ENCODE peak calls at places on chromosomes 5 and 9, in six cellular contexts. W is activated CD4-positive, alpha-beta T cell treated with anti-CD3 and anti-CD28 coated beads for 24 hours; M is activated naive CD8-positive, alpha-beta T cell treated with anti-CD3 and anti-CD28 coated beads for 36 hours; G is NCI-H2171 treated with DMSO at 0.1 percent for 48 hours; B is T-helper 9 cell; S is H9. I is an unnamed sample.

GRCh38 chr9:106897223-106897622 is 34.3 kb downstream of the ZNF462 start:
- DNase-seq in S (no peak), G (no peak), W (no peak), M (no peak), B (no peak), I (no peak)

GRCh38 chr5:34957299-34957698 is 27.9 kb downstream of the DNAJC21 start:
- DNase-seq in G (no peak), W (no peak), S (no peak), M (no peak), B (no peak), I (no peak)

GRCh38 chr9:121350993-121351561 is 19.0 kb downstream of the STOM start:
- DNase-seq in G (peak), B (no peak), M (no peak), S (no peak), W (no peak), I (peak)

GRCh38 chr5:392431-392988 is 50.5 kb upstream of the EXOC3 start:
- DNase-seq in G (no peak), S (peak), M (peak), W (peak), B (peak), I (no peak)

GRCh38 chr5:138748630-138749081 is 4.6 kb upstream of the CTNNA1 start:
- DNase-seq in W (no peak), G (no peak), S (no peak), B (no peak), M (no peak), I (no peak)

GRCh38 chr5:123874600-123875201 is 362.7 kb downstream of the CSNK1G3 start:
- DNase-seq in S (no peak), M (no peak), B (no peak), W (no peak), G (no peak), I (no peak)

GRCh38 chr5:60743511-60744314 is 43.7 kb upstream of the DEPDC1B start:
- DNase-seq in G (no peak), M (no peak), S (no peak), B (no peak), W (no peak), I (no peak)

GRCh38 chr9:115226152-115226551 is 108.2 kb upstream of the TNC start:
- DNase-seq in M (no peak), B (no peak), G (no peak), W (no peak), S (no peak), I (no peak)

GRCh38 chr9:22742401-22742800 is 295.8 kb downstream of the DMRTA1 start:
- DNase-seq in S (no peak), M (no peak), W (no peak), G (no peak), B (no peak), I (no peak)

GRCh38 chr5:126182901-126183695 is 240.1 kb upstream of the GRAMD2B start:
- DNase-seq in G (no peak), W (no peak), S (no peak), M (no peak), B (no peak), I (no peak)

GRCh38 chr5:4716786-4717185 is 423.3 kb upstream of the ADAMTS16 start:
- DNase-seq in M (no peak), S (no peak), G (no peak), W (no peak), B (no peak), I (no peak)

GRCh38 chr5:135449608-135450007 is 2.5 kb upstream of the DCANP1 start:
- DNase-seq in B (no peak), G (no peak), W (no peak), S (no peak), M (no peak), I (no peak)

GRCh38 chr9:108830292-108830691 is 25.5 kb downstream of the ACTL7B start:
- DNase-seq in S (no peak), G (no peak), M (no peak), W (no peak), B (no peak), I (no peak)

GRCh38 chr5:145385276-145385675 is 449.9 kb downstream of the PRELID2 start:
- DNase-seq in S (no peak), B (no peak), W (no peak), M (no peak), G (no peak), I (no peak)

GRCh38 chr5:59793000-59793399 is 100.5 kb downstream of the PDE4D start:
- DNase-seq in B (no peak), W (no peak), M (no peak), S (no peak), G (no peak), I (no peak)